ENCODE peak calls at places on chromosomes 4 and X, in seven cellular contexts. K, U, F, D, Y, H and A are unnamed samples.

GRCh38 chrX:139202742-139203410 is 327.7 kb upstream of the F9 start:
- DNase-seq in K (no peak), U (no peak), F (no peak), D (no peak), Y (no peak), H (no peak), A (no peak)

GRCh38 chrX:32137525-32137924 is 1065.7 kb upstream of the FTHL17 start:
- DNase-seq in K (peak; percentile 29), U (no peak), F (no peak), D (no peak), Y (no peak), H (no peak), A (peak; percentile 5)

GRCh38 chr4:71609159-71609558 is 174.7 kb downstream of the GC start:
- DNase-seq in K (no peak), U (no peak), F (no peak), D (no peak), Y (no peak), H (no peak), A (no peak)

GRCh38 chr4:26404597-26405323 is 83.9 kb downstream of the RBPJ start:
- DNase-seq in K (no peak), U (no peak), F (no peak), D (no peak), Y (no peak), H (no peak), A (no peak)

GRCh38 chrX:22689290-22689689 is 310.5 kb upstream of the DDX53 start:
- DNase-seq in K (no peak), U (no peak), F (no peak), D (no peak), Y (no peak), H (no peak), A (no peak)

GRCh38 chr4:175806741-175807140 is 5.3 kb downstream of the GPM6A start:
- DNase-seq in K (no peak), U (no peak), F (no peak), D (no peak), Y (no peak), H (no peak), A (no peak)

GRCh38 chr4:118752551-118752950 is 67.4 kb downstream of the METTL14 start:
- DNase-seq in K (no peak), U (no peak), F (no peak), D (no peak), Y (no peak), H (no peak), A (no peak)

GRCh38 chr4:36037127-36037526 is 207.2 kb downstream of the ARAP2 start:
- DNase-seq in K (no peak), U (no peak), F (no peak), D (no peak), Y (no peak), H (no peak), A (no peak)

GRCh38 chr4:162770761-162771490 is 395.8 kb downstream of the NAF1 start:
- DNase-seq in K (no peak), U (no peak), F (no peak), D (no peak), Y (no peak), H (no peak), A (no peak)

GRCh38 chr4:101315786-101316185 is 31.5 kb downstream of the PPP3CA start:
- DNase-seq in K (no peak), U (no peak), F (no peak), D (no peak), Y (no peak), H (no peak), A (no peak)

GRCh38 chr4:21884615-21885014 is 64.0 kb downstream of the KCNIP4 start:
- DNase-seq in K (no peak), U (no peak), F (no peak), D (no peak), Y (no peak), H (no peak), A (no peak)

GRCh38 chrX:68894513-68895338 is 65.9 kb downstream of the EFNB1 start:
- DNase-seq in K (peak; percentile 48), U (peak; percentile 9), F (peak; percentile 67), D (peak; percentile 64), Y (no peak), H (peak; percentile 35), A (peak; percentile 61)

GRCh38 chr4:47442980-47443379 is 20.5 kb downstream of the COMMD8 start:
- DNase-seq in K (no peak), U (no peak), F (peak; percentile 44), D (no peak), Y (no peak), H (no peak), A (peak; percentile 27)

GRCh38 chr4:23890369-23891063 is 669 bp upstream of the PPARGC1A start:
- DNase-seq in K (no peak), U (no peak), F (no peak), D (no peak), Y (no peak), H (no peak), A (no peak)
- H3K4me3 ChIP-seq in K (peak overlapping the region; percentile 36), U (peak overlapping the region; percentile 71), F (peak overlapping the region; percentile 56), D (peak overlapping the region; percentile 52), Y (no peak overlapping the region), H (peak overlapping the region; percentile 66), A (no peak overlapping the region)

DNA sequence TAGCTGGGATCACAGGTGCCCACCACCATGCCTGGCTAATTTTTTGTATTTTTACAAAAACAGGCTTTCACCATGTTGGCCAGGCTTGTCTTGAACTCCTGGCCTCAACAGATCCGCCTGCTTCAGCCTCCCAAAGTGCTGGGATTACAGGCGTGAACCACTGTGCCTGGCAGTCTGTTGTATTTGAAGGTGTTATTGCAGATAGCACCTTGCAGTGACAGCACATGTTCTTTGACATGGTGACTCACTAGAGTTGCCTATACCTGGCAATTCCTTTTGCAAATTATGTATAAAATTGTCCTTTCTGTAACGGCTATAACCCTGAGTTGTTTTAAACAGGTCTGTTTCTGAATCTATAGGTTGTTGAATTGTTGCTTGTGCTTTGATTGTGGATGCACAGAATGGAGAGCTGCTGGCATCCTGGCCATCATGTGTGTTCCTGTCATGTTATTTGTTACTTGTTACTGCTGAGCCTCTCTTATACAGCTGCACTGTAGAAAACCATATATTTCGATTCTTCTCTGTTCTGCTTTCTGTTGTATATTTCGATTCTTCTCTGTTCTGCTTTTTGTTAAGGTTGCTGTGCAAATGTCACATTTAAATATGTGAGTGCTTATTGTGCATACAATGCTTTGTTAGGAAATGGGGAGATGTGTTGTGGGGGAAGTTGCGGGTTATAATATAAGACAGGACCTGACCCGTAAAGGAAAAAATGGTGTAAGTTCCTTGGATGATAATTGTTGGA is 8.1 kb downstream of the OGT start:
- DNase-seq in K (no peak), U (no peak), F (no peak), D (no peak), Y (no peak), H (no peak), A (no peak)
- H3K4me1 ChIP-seq in K (peaks cover 2% of the 10 kb centered on the region), U (peaks cover 33% of the 10 kb centered on the region), F (peaks cover 48% of the 10 kb centered on the region), D (no peaks in the 10 kb centered on the region), Y (peaks cover 28% of the 10 kb centered on the region), H (no peaks in the 10 kb centered on the region), A (peaks cover 48% of the 10 kb centered on the region)

DNA sequence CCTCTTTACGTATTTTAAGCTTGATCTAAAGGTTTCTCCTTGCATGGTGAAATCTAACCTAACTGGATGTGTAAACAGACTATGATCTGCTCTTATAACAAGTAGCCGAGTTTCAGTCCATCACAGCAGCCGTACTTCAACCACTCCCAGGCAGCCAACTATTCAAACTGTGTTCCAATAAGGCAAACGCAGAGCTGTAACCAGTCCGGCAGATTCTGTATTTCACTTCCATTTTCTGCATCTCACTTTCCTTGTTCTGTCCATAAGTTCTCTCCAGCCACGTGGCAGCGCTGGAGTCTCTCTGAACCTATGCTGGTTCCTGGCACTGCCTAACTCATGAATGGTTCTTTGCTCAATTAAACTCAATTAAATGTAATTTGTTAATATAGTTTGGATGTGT is 132.6 kb downstream of the FHDC1 start:
- DNase-seq in K (no peak), U (no peak), F (no peak), D (no peak), Y (no peak), H (no peak), A (no peak)
- H3K4me3 ChIP-seq in K (no peak overlapping the region), U (no peak overlapping the region), F (no peak overlapping the region), D (no peak overlapping the region), Y (no peak overlapping the region), H (no peak overlapping the region), A (no peak overlapping the region)

GRCh38 chr4:88811904-88812303 is 114.3 kb upstream of the NAP1L5 start:
- DNase-seq in K (no peak), U (no peak), F (no peak), D (no peak), Y (no peak), H (no peak), A (no peak)
- H3K4me1 ChIP-seq in K (peaks cover 10% of the 10 kb centered on the region), U (peaks cover 15% of the 10 kb centered on the region), F (peaks cover 41% of the 10 kb centered on the region), D (peaks cover 5% of the 10 kb centered on the region), Y (no peaks in the 10 kb centered on the region), H (no peaks in the 10 kb centered on the region), A (peaks cover 85% of the 10 kb centered on the region)

GRCh38 chrX:118497180-118497814 is 1.7 kb downstream of the DOCK11 start:
- DNase-seq in K (no peak), U (no peak), F (no peak), D (no peak), Y (peak; percentile 44), H (no peak), A (no peak)
- H3K4me3 ChIP-seq in K (no peak overlapping the region), U (peak overlapping the region; percentile 85), F (peak overlapping the region; percentile 70), D (peak overlapping the region; percentile 68), Y (peak overlapping the region; percentile 90), H (peak overlapping the region; percentile 87), A (no peak overlapping the region)

GRCh38 chr4:10105920-10106319 is 10.7 kb downstream of the WDR1 start:
- DNase-seq in K (no peak), U (no peak), F (no peak), D (no peak), Y (no peak), H (no peak), A (no peak)
- H3K4me1 ChIP-seq in K (peaks cover 43% of the 10 kb centered on the region), U (peaks cover 83% of the 10 kb centered on the region), F (peaks cover 85% of the 10 kb centered on the region), D (peaks cover 84% of the 10 kb centered on the region), Y (peaks cover 94% of the 10 kb centered on the region), H (peaks cover 17% of the 10 kb centered on the region), A (peaks cover 18% of the 10 kb centered on the region)

DNA sequence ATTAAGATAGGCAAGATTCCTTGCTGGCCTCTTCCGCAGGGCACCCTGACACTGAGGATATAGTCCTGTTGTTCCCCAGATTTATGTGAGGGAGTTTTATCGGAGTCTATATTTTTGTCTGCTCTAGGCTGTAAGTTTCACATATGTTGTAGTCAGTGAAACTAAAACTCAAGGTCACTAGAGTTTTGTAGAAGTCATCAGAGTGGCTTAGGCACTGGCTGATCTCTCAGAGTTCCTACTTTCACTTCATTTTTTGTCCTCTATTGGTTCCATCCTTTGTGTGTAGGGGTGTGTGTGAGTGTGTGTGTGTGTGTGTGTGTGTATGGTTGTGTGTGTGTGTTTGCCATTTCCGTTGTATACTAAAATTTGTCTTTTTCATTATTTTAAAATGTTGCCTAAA is 577.5 kb downstream of the IQCM start:
- DNase-seq in K (no peak), U (no peak), F (no peak), D (no peak), Y (no peak), H (no peak), A (no peak)
- H3K4me3 ChIP-seq in K (no peak overlapping the region), U (no peak overlapping the region), F (no peak overlapping the region), D (no peak overlapping the region), Y (no peak overlapping the region), H (no peak overlapping the region), A (no peak overlapping the region)